ENCODE peak calls at places on chromosome 13, in seven cellular contexts. One of them, this sample, is unnamed.

GRCh38 chr13:102812616-102813287 is 13.8 kb downstream of the BIVM start:
- DNase-seq in stomach: no peak
- DNase-seq in H1: no peak
- DNase-seq in upper lobe of left lung: no peak
- DNase-seq in K562: peak
- DNase-seq in suprapubic skin: no peak
- DNase-seq in SK-N-SH: no peak
- DNase-seq in this sample: no peak

GRCh38 chr13:113837554-113838355 is 26.1 kb downstream of the GAS6 start:
- DNase-seq in stomach: peak
- DNase-seq in H1: no peak
- DNase-seq in upper lobe of left lung: peak
- DNase-seq in K562: peak
- DNase-seq in suprapubic skin: peak
- DNase-seq in SK-N-SH: peak
- DNase-seq in this sample: peak

GRCh38 chr13:59568306-59568705 is 595.4 kb downstream of the DIAPH3 start:
- DNase-seq in stomach: no peak
- DNase-seq in H1: no peak
- DNase-seq in upper lobe of left lung: no peak
- DNase-seq in K562: no peak
- DNase-seq in suprapubic skin: no peak
- DNase-seq in SK-N-SH: no peak
- DNase-seq in this sample: no peak

GRCh38 chr13:99307648-99308339 is 595 bp upstream of the GPR183 start:
- DNase-seq in stomach: no peak
- DNase-seq in H1: no peak
- DNase-seq in upper lobe of left lung: no peak
- DNase-seq in K562: peak
- DNase-seq in suprapubic skin: no peak
- DNase-seq in SK-N-SH: no peak
- DNase-seq in this sample: peak

GRCh38 chr13:33262069-33262487 is 23.5 kb downstream of the STARD13 start:
- DNase-seq in stomach: no peak
- DNase-seq in H1: no peak
- DNase-seq in upper lobe of left lung: peak
- DNase-seq in K562: no peak
- DNase-seq in suprapubic skin: no peak
- DNase-seq in SK-N-SH: no peak
- DNase-seq in this sample: peak

GRCh38 chr13:65789815-65790214 is 1440.3 kb downstream of the PCDH9 start:
- DNase-seq in stomach: no peak
- DNase-seq in H1: no peak
- DNase-seq in upper lobe of left lung: no peak
- DNase-seq in K562: no peak
- DNase-seq in suprapubic skin: no peak
- DNase-seq in SK-N-SH: no peak
- DNase-seq in this sample: no peak

GRCh38 chr13:97367016-97367415 is 67.0 kb upstream of the RAP2A start:
- DNase-seq in stomach: no peak
- DNase-seq in H1: no peak
- DNase-seq in upper lobe of left lung: no peak
- DNase-seq in K562: no peak
- DNase-seq in suprapubic skin: no peak
- DNase-seq in SK-N-SH: no peak
- DNase-seq in this sample: no peak

GRCh38 chr13:28792992-28793391 is 27.1 kb upstream of the MTUS2 start:
- DNase-seq in stomach: no peak
- DNase-seq in H1: no peak
- DNase-seq in upper lobe of left lung: no peak
- DNase-seq in K562: no peak
- DNase-seq in suprapubic skin: no peak
- DNase-seq in SK-N-SH: no peak
- DNase-seq in this sample: no peak

GRCh38 chr13:114047358-114047881 is 73.5 kb upstream of the C13orf46 start:
- DNase-seq in stomach: no peak
- DNase-seq in H1: no peak
- DNase-seq in upper lobe of left lung: peak
- DNase-seq in K562: peak
- DNase-seq in suprapubic skin: no peak
- DNase-seq in SK-N-SH: no peak
- DNase-seq in this sample: peak

GRCh38 chr13:23433171-23434153 is at the start of gene SACS:
- DNase-seq in stomach: no peak
- DNase-seq in H1: peak
- DNase-seq in upper lobe of left lung: peak
- DNase-seq in K562: no peak
- DNase-seq in suprapubic skin: no peak
- DNase-seq in SK-N-SH: peak
- DNase-seq in this sample: no peak

GRCh38 chr13:85503797-85504196 is 295.4 kb downstream of the SLITRK6 start:
- DNase-seq in stomach: no peak
- DNase-seq in H1: no peak
- DNase-seq in upper lobe of left lung: no peak
- DNase-seq in K562: no peak
- DNase-seq in suprapubic skin: no peak
- DNase-seq in SK-N-SH: no peak
- DNase-seq in this sample: no peak

GRCh38 chr13:32212420-32212819 is 102.7 kb downstream of the ZAR1L start:
- DNase-seq in stomach: no peak
- DNase-seq in H1: no peak
- DNase-seq in upper lobe of left lung: no peak
- DNase-seq in K562: no peak
- DNase-seq in suprapubic skin: no peak
- DNase-seq in SK-N-SH: no peak
- DNase-seq in this sample: no peak

GRCh38 chr13:107421951-107422350 is 793.4 kb downstream of the LIG4 start:
- DNase-seq in stomach: no peak
- DNase-seq in H1: no peak
- DNase-seq in upper lobe of left lung: no peak
- DNase-seq in K562: no peak
- DNase-seq in suprapubic skin: no peak
- DNase-seq in SK-N-SH: no peak
- DNase-seq in this sample: no peak

GRCh38 chr13:33017410-33017929 is 1.2 kb downstream of the KL start:
- DNase-seq in stomach: peak
- DNase-seq in H1: no peak
- DNase-seq in upper lobe of left lung: no peak
- DNase-seq in K562: peak
- DNase-seq in suprapubic skin: no peak
- DNase-seq in SK-N-SH: no peak
- DNase-seq in this sample: peak

GRCh38 chr13:49641810-49642291 is 13.5 kb downstream of the ARL11 start:
- DNase-seq in stomach: no peak
- DNase-seq in H1: no peak
- DNase-seq in upper lobe of left lung: no peak
- DNase-seq in K562: peak
- DNase-seq in suprapubic skin: no peak
- DNase-seq in SK-N-SH: no peak
- DNase-seq in this sample: peak

GRCh38 chr13:46562152-46562551 is 9.2 kb downstream of the LRCH1 start:
- DNase-seq in stomach: no peak
- DNase-seq in H1: no peak
- DNase-seq in upper lobe of left lung: no peak
- DNase-seq in K562: no peak
- DNase-seq in suprapubic skin: no peak
- DNase-seq in SK-N-SH: no peak
- DNase-seq in this sample: no peak

GRCh38 chr13:27962128-27962841 is 6.8 kb downstream of the CDX2 start:
- DNase-seq in stomach: no peak
- DNase-seq in H1: no peak
- DNase-seq in upper lobe of left lung: no peak
- DNase-seq in K562: no peak
- DNase-seq in suprapubic skin: peak
- DNase-seq in SK-N-SH: peak
- DNase-seq in this sample: peak

GRCh38 chr13:33441015-33441414 is 155.5 kb upstream of the STARD13 start:
- DNase-seq in stomach: peak
- DNase-seq in H1: no peak
- DNase-seq in upper lobe of left lung: no peak
- DNase-seq in K562: peak
- DNase-seq in suprapubic skin: no peak
- DNase-seq in SK-N-SH: peak
- DNase-seq in this sample: peak

GRCh38 chr13:100176781-100177389 is 88.0 kb downstream of the PCCA start:
- DNase-seq in stomach: no peak
- DNase-seq in H1: no peak
- DNase-seq in upper lobe of left lung: no peak
- DNase-seq in K562: no peak
- DNase-seq in suprapubic skin: no peak
- DNase-seq in SK-N-SH: peak
- DNase-seq in this sample: no peak

GRCh38 chr13:97279913-97280312 is 57.8 kb downstream of the MBNL2 start:
- DNase-seq in stomach: no peak
- DNase-seq in H1: no peak
- DNase-seq in upper lobe of left lung: no peak
- DNase-seq in K562: no peak
- DNase-seq in suprapubic skin: no peak
- DNase-seq in SK-N-SH: no peak
- DNase-seq in this sample: no peak

GRCh38 chr13:87671031-87671823 is at the start of gene SLITRK5:
- DNase-seq in stomach: peak
- DNase-seq in H1: no peak
- DNase-seq in upper lobe of left lung: peak
- DNase-seq in K562: peak
- DNase-seq in suprapubic skin: peak
- DNase-seq in SK-N-SH: peak
- DNase-seq in this sample: peak

GRCh38 chr13:51981355-51981754 is 29.9 kb downstream of the ATP7B start:
- DNase-seq in stomach: no peak
- DNase-seq in H1: no peak
- DNase-seq in upper lobe of left lung: no peak
- DNase-seq in K562: no peak
- DNase-seq in suprapubic skin: no peak
- DNase-seq in SK-N-SH: no peak
- DNase-seq in this sample: no peak

GRCh38 chr13:73618275-73618865 is 515.8 kb downstream of the KLF12 start:
- DNase-seq in stomach: peak
- DNase-seq in H1: no peak
- DNase-seq in upper lobe of left lung: no peak
- DNase-seq in K562: no peak
- DNase-seq in suprapubic skin: no peak
- DNase-seq in SK-N-SH: no peak
- DNase-seq in this sample: peak

GRCh38 chr13:75016225-75016624 is 465.7 kb downstream of the TBC1D4 start:
- DNase-seq in stomach: no peak
- DNase-seq in H1: no peak
- DNase-seq in upper lobe of left lung: no peak
- DNase-seq in K562: no peak
- DNase-seq in suprapubic skin: no peak
- DNase-seq in SK-N-SH: no peak
- DNase-seq in this sample: no peak

GRCh38 chr13:60453490-60453889 is 56.5 kb downstream of the TDRD3 start:
- DNase-seq in stomach: no peak
- DNase-seq in H1: no peak
- DNase-seq in upper lobe of left lung: no peak
- DNase-seq in K562: no peak
- DNase-seq in suprapubic skin: no peak
- DNase-seq in SK-N-SH: no peak
- DNase-seq in this sample: no peak

GRCh38 chr13:104043184-104043583 is 977.0 kb upstream of the SLC10A2 start:
- DNase-seq in stomach: no peak
- DNase-seq in H1: no peak
- DNase-seq in upper lobe of left lung: no peak
- DNase-seq in K562: no peak
- DNase-seq in suprapubic skin: no peak
- DNase-seq in SK-N-SH: no peak
- DNase-seq in this sample: no peak

GRCh38 chr13:59991395-59991794 is 172.3 kb downstream of the DIAPH3 start:
- DNase-seq in stomach: no peak
- DNase-seq in H1: no peak
- DNase-seq in upper lobe of left lung: no peak
- DNase-seq in K562: no peak
- DNase-seq in suprapubic skin: no peak
- DNase-seq in SK-N-SH: no peak
- DNase-seq in this sample: no peak

GRCh38 chr13:41700790-41701310 is 243.5 kb downstream of the RGCC start:
- DNase-seq in stomach: no peak
- DNase-seq in H1: no peak
- DNase-seq in upper lobe of left lung: no peak
- DNase-seq in K562: peak
- DNase-seq in suprapubic skin: no peak
- DNase-seq in SK-N-SH: peak
- DNase-seq in this sample: no peak

GRCh38 chr13:96817336-96817941 is 176.8 kb downstream of the OXGR1 start:
- DNase-seq in stomach: no peak
- DNase-seq in H1: no peak
- DNase-seq in upper lobe of left lung: no peak
- DNase-seq in K562: peak
- DNase-seq in suprapubic skin: no peak
- DNase-seq in SK-N-SH: peak
- DNase-seq in this sample: no peak

GRCh38 chr13:105863300-105863699 is 672.2 kb downstream of the EFNB2 start:
- DNase-seq in stomach: no peak
- DNase-seq in H1: no peak
- DNase-seq in upper lobe of left lung: no peak
- DNase-seq in K562: no peak
- DNase-seq in suprapubic skin: no peak
- DNase-seq in SK-N-SH: no peak
- DNase-seq in this sample: no peak
- TF ChIP-seq EP300 in stomach: no peak
- TF ChIP-seq EP300 in H1: no peak
- TF ChIP-seq EP300 in upper lobe of left lung: no peak
- TF ChIP-seq EP300 in K562: no peak
- TF ChIP-seq EP300 in suprapubic skin: no peak
- TF ChIP-seq EP300 in SK-N-SH: no peak
- TF ChIP-seq EP300 in this sample: no peak

GRCh38 chr13:80113714-80114454 is 227.0 kb downstream of the SPRY2 start:
- DNase-seq in stomach: no peak
- DNase-seq in H1: no peak
- DNase-seq in upper lobe of left lung: no peak
- DNase-seq in K562: no peak
- DNase-seq in suprapubic skin: no peak
- DNase-seq in SK-N-SH: no peak
- DNase-seq in this sample: no peak
- TF ChIP-seq POLR2AphosphoS5 in stomach: no peak
- TF ChIP-seq POLR2AphosphoS5 in H1: no peak
- TF ChIP-seq POLR2AphosphoS5 in upper lobe of left lung: no peak
- TF ChIP-seq POLR2AphosphoS5 in K562: no peak
- TF ChIP-seq POLR2AphosphoS5 in suprapubic skin: no peak
- TF ChIP-seq POLR2AphosphoS5 in SK-N-SH: no peak
- TF ChIP-seq POLR2AphosphoS5 in this sample: no peak

GRCh38 chr13:44306401-44307192 is 67.0 kb upstream of the SERP2 start:
- DNase-seq in stomach: peak
- DNase-seq in H1: no peak
- DNase-seq in upper lobe of left lung: peak
- DNase-seq in K562: no peak
- DNase-seq in suprapubic skin: no peak
- DNase-seq in SK-N-SH: no peak
- DNase-seq in this sample: peak
- TF ChIP-seq EP300 in stomach: peak
- TF ChIP-seq EP300 in H1: no peak
- TF ChIP-seq EP300 in upper lobe of left lung: peak
- TF ChIP-seq EP300 in K562: no peak
- TF ChIP-seq EP300 in suprapubic skin: peak
- TF ChIP-seq EP300 in SK-N-SH: peak
- TF ChIP-seq EP300 in this sample: peak

GRCh38 chr13:94549241-94550029 is 46.5 kb downstream of the TGDS start:
- DNase-seq in stomach: peak
- DNase-seq in H1: peak
- DNase-seq in upper lobe of left lung: peak
- DNase-seq in K562: peak
- DNase-seq in suprapubic skin: peak
- DNase-seq in SK-N-SH: peak
- DNase-seq in this sample: peak
- TF ChIP-seq POLR2AphosphoS5 in stomach: peak
- TF ChIP-seq POLR2AphosphoS5 in H1: peak
- TF ChIP-seq POLR2AphosphoS5 in upper lobe of left lung: peak
- TF ChIP-seq POLR2AphosphoS5 in K562: no peak
- TF ChIP-seq POLR2AphosphoS5 in suprapubic skin: peak
- TF ChIP-seq POLR2AphosphoS5 in SK-N-SH: peak
- TF ChIP-seq POLR2AphosphoS5 in this sample: peak

GRCh38 chr13:45464687-45465453 is at the start of gene COG3:
- DNase-seq in stomach: peak
- DNase-seq in H1: peak
- DNase-seq in upper lobe of left lung: peak
- DNase-seq in K562: peak
- DNase-seq in suprapubic skin: peak
- DNase-seq in SK-N-SH: peak
- DNase-seq in this sample: peak
- TF ChIP-seq EP300 in stomach: no peak
- TF ChIP-seq EP300 in H1: no peak
- TF ChIP-seq EP300 in upper lobe of left lung: no peak
- TF ChIP-seq EP300 in K562: peak
- TF ChIP-seq EP300 in suprapubic skin: no peak
- TF ChIP-seq EP300 in SK-N-SH: no peak
- TF ChIP-seq EP300 in this sample: no peak

This sample was measured in transverse colon.